ENCODE peak calls at places on chromosomes 5 and 9, in ten cellular contexts. K, Z, N, F, Q, M, S, W, T and I are unnamed samples.

GRCh38 chr5:103894882-103895281 is 332.3 kb upstream of the NUDT12 start:
- DNase-seq in K (no peak), Z (no peak), N (no peak), F (no peak), Q (no peak), M (no peak), S (no peak), W (no peak), T (no peak), I (no peak)

GRCh38 chr9:24245988-24246387 is 299.7 kb downstream of the IZUMO3 start:
- DNase-seq in K (peak), Z (no peak), N (peak), F (no peak), Q (no peak), M (no peak), S (no peak), W (no peak), T (no peak), I (no peak)

GRCh38 chr5:179237770-179238627 is 107.3 kb downstream of the ADAMTS2 start:
- DNase-seq in K (no peak), Z (peak), N (no peak), F (no peak), Q (peak), M (peak), S (peak), W (no peak), T (peak), I (no peak)

GRCh38 chr5:94660506-94660905 is 42.0 kb downstream of the SLF1 start:
- DNase-seq in K (no peak), Z (no peak), N (no peak), F (no peak), Q (no peak), M (no peak), S (no peak), W (no peak), T (no peak), I (no peak)

GRCh38 chr9:37575511-37575914 is 667 bp downstream of the FBXO10 start:
- DNase-seq in K (no peak), Z (no peak), N (no peak), F (peak), Q (peak), M (no peak), S (no peak), W (no peak), T (no peak), I (no peak)

GRCh38 chr5:67209141-67209771 is 12.7 kb upstream of the CD180 start:
- DNase-seq in K (peak), Z (peak), N (peak), F (peak), Q (peak), M (no peak), S (no peak), W (no peak), T (peak), I (peak)

GRCh38 chr5:140327589-140327988 is 18.8 kb downstream of the HBEGF start:
- DNase-seq in K (no peak), Z (no peak), N (peak), F (peak), Q (no peak), M (no peak), S (no peak), W (no peak), T (no peak), I (no peak)

GRCh38 chr9:91182429-91182828 is 179.3 kb downstream of the AUH start:
- DNase-seq in K (peak), Z (peak), N (peak), F (no peak), Q (no peak), M (peak), S (no peak), W (no peak), T (no peak), I (no peak)

GRCh38 chr9:98445576-98445975 is 190.1 kb upstream of the TBC1D2 start:
- DNase-seq in K (no peak), Z (no peak), N (no peak), F (no peak), Q (no peak), M (no peak), S (no peak), W (no peak), T (no peak), I (no peak)

GRCh38 chr5:176995896-176996767 is 10.4 kb downstream of the UIMC1 start:
- DNase-seq in K (peak), Z (no peak), N (no peak), F (peak), Q (no peak), M (no peak), S (no peak), W (no peak), T (no peak), I (no peak)

GRCh38 chr5:180790524-180790923 is 12.1 kb downstream of the MGAT1 start:
- DNase-seq in K (no peak), Z (no peak), N (no peak), F (no peak), Q (no peak), M (no peak), S (no peak), W (no peak), T (no peak), I (no peak)

GRCh38 chr5:151557951-151558350 is 33.2 kb downstream of the FAT2 start:
- DNase-seq in K (no peak), Z (no peak), N (no peak), F (no peak), Q (no peak), M (no peak), S (no peak), W (no peak), T (no peak), I (no peak)

GRCh38 chr5:119274767-119275130 is 81.1 kb upstream of the TNFAIP8 start:
- DNase-seq in K (no peak), Z (no peak), N (peak), F (peak), Q (no peak), M (no peak), S (no peak), W (no peak), T (no peak), I (no peak)
- H3K4me3 ChIP-seq in K (no peak), Z (no peak), N (peak), F (no peak), Q (no peak), M (no peak), S (peak), W (no peak), T (no peak), I (no peak)

DNA sequence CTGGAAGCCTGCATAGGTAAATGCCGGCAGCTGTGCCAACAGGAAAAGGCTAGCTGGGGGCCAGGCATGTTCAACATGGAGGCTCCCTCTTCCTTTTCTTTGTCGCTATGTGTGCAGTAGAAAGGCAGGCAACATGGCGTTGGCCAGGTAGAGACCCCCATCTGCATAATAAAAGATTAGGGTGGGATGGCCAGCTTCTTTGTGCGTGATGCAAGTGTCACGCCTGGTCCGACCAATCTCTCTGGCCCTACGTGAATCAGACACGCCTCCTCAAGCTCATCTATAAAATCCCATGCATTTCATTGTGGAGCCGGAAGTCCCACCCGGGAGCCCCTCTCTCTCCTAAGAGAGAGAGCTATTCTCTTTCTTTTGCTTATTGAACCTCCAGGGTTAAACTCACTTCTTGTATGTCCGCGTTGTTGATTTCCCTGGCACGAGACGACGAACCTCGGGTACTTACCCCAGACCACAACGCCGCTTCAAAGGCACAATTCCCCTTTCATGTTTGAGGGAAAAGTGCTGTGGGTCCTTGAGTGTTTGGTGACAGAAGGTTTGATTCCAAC is 25.0 kb upstream of the C5orf47 start:
- DNase-seq in K (peak), Z (peak), N (no peak), F (no peak), Q (peak), M (no peak), S (no peak), W (no peak), T (no peak), I (no peak)
- TF ChIP-seq POLR2A in K (peak), Z (no peak), N (no peak), F (no peak), Q (peak), M (no peak), S (no peak), W (no peak), T (no peak), I (no peak)

DNA sequence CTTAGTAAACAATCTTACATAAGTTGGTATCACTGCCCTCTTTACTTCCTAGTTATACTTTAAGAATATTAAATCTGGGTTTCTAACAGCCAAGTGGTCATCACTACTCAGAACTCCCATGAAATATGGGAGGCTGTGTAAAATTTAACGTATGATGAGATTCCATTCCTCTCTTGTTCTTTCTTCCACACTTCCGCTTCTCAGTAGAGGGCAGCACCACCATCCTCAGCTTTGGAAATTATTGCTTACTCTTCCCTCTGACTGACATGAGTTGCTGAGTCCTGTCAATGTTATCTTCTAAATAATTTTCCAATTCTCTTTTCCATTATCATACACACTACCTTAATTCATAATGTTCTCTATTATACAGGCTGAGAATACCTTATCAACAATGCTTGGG is 194.0 kb downstream of the RFX3 start:
- DNase-seq in K (peak), Z (no peak), N (peak), F (no peak), Q (no peak), M (no peak), S (no peak), W (no peak), T (no peak), I (no peak)
- TF ChIP-seq CTCF in K (peak), Z (no peak), N (peak), F (no peak), Q (no peak), M (no peak), S (no peak), W (peak), T (no peak), I (peak)

GRCh38 chr9:126415741-126416370 is 89.2 kb downstream of the MVB12B start:
- DNase-seq in K (no peak), Z (no peak), N (no peak), F (no peak), Q (no peak), M (no peak), S (no peak), W (no peak), T (no peak), I (no peak)
- H3K4me3 ChIP-seq in K (no peak), Z (no peak), N (no peak), F (no peak), Q (no peak), M (no peak), S (no peak), W (no peak), T (no peak), I (no peak)

DNA sequence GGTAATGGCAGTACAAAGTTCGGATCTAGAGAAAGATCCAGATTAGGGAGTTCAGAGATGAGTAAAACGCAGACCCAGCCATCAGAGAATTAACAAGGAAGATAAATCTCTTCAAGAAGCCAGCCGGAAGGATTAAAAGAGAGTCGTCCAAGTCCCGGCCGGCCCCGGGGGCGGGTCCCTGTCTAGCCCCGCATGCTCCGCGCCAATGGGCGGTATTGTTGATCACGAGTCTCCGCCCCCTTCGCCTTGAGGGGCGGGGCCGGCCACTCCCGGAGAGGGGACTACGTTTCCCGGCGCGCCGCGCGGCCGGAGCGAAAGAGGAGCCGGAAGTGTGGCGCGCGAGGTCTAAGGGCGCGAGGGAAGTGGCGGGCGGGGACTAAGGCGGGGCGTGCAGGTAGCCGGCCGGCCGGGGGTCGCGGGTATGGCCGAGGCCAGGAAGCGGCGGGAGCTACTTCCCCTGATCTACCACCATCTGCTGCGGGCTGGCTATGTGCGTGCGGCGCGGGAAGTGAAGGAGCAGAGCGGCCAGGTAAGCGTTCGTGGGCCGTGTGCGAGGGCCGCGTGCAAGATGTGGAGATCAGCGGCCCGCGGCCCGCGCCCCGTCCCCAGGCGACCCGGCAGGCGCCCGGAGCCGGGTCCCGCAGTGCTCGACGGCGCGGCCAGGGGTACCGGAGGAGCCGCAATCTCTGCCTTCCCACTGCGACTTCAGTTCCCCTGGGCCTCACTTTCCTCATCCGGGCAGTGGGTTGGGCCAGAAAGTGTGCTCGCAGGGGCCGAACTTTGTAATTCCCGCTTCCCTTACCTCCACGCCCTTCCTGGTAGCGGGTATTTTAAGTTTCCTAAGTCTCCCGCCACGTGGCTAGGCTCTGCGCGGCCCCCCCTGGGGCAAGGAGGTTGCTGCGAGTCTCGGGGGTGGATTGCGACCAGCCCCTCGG is at the start of gene TCOF1:
- DNase-seq in K (peak), Z (peak), N (peak), F (peak), Q (peak), M (peak), S (peak), W (peak), T (peak), I (peak)
- TF ChIP-seq POLR2A in K (peak), Z (no peak), N (peak), F (peak), Q (no peak), M (no peak), S (no peak), W (peak), T (no peak), I (peak)

GRCh38 chr5:56818409-56819026 is 3.2 kb downstream of the MAP3K1 start:
- DNase-seq in K (no peak), Z (no peak), N (peak), F (peak), Q (no peak), M (no peak), S (no peak), W (no peak), T (no peak), I (no peak)
- TF ChIP-seq CTCF in K (peak), Z (no peak), N (no peak), F (peak), Q (no peak), M (no peak), S (no peak), W (peak), T (no peak), I (peak)

DNA sequence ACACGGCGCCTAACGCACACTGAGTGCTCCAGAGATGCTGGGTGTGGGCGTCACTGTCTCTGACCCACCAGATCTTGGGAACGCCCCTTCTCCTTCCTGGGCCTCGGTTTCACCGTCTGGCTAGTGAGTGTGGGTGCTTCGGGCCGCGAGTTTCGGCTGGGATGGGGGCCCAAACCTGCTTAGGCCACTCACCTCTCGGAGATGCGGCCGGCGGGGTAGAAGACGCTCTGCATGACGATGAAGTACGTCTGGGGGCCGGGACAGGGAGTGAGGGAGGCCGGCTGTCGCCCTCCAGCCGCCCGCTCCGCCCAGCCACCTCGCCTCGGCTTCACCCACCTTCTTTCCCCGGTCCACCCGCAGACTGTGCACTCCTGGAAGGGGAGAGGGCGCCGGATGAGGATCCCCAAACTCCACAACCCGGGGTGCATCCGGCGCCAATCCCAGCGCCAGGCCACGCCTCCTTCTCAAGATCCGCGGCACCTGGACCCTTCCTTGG is 3.6 kb downstream of the PIP5KL1 start:
- DNase-seq in K (no peak), Z (no peak), N (no peak), F (no peak), Q (no peak), M (no peak), S (no peak), W (no peak), T (no peak), I (no peak)
- H3K4me3 ChIP-seq in K (no peak), Z (peak), N (no peak), F (no peak), Q (no peak), M (peak), S (peak), W (peak), T (no peak), I (no peak)

DNA sequence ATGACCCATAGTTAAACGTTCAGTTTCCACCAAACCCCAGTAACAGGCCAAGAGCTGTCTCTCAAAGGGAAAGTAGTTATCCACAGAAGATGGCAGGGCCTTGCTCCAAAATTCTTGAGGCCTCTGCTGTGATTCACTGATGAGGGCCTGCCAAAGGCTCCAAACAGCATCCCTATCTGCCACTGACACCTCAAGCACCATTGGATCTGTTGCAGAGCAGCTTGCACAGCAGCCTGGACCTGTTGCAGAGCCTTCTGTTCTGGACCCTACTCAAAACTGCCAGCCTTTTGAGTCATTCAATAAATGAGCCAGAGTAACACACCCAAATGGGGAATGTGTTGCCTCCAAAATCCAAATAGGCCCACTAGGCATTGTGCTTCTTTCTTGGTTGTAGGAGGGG is 741.5 kb upstream of the RGMB start:
- DNase-seq in K (no peak), Z (no peak), N (no peak), F (no peak), Q (no peak), M (no peak), S (no peak), W (no peak), T (no peak), I (no peak)
- TF ChIP-seq POLR2A in K (no peak), Z (no peak), N (no peak), F (no peak), Q (no peak), M (no peak), S (no peak), W (no peak), T (no peak), I (no peak)

GRCh38 chr5:173886157-173886556 is 2.0 kb upstream of the CPEB4 start:
- DNase-seq in K (no peak), Z (no peak), N (no peak), F (no peak), Q (no peak), M (no peak), S (no peak), W (no peak), T (no peak), I (no peak)

GRCh38 chr5:173883347-173883924 is 4.7 kb upstream of the CPEB4 start:
- DNase-seq in K (no peak), Z (no peak), N (no peak), F (no peak), Q (no peak), M (no peak), S (no peak), W (no peak), T (no peak), I (no peak)

GRCh38 chr5:173885054-173885443 is 3.1 kb upstream of the CPEB4 start:
- DNase-seq in K (no peak), Z (no peak), N (no peak), F (no peak), Q (no peak), M (no peak), S (no peak), W (no peak), T (no peak), I (no peak)

GRCh38 chr5:173884402-173885053 is 3.6 kb upstream of the CPEB4 start:
- DNase-seq in K (no peak), Z (peak), N (peak), F (no peak), Q (peak), M (no peak), S (peak), W (no peak), T (no peak), I (no peak)

DNA sequence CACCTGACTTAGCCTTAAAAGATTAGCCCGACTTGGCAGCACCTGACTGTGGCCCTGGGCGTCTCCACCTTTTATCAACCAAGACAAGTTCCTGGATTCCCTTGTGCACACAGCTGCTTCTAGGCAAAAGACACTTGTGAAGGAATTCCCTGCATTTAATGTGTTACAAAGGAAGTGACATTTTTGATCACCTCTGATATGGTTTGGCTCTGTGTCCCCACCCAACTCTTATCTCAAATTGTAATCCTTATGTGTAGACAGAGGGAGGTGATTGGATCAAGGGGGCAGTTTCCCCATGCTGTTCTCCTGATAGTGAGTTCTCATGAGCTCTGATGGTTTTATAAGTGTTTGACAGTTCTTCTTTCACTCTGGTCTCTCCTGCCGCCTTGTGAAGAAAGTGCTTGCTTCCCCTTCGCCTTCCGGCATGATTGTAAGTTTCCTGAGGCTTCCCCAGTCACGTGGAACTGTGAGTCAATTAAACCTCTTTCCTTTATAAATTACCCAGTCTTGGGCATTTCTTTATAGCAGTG is 2.6 kb upstream of the CPEB4 start:
- DNase-seq in K (no peak), Z (peak), N (peak), F (peak), Q (peak), M (no peak), S (peak), W (no peak), T (no peak), I (no peak)
- TF ChIP-seq CTCF in K (no peak), Z (no peak), N (no peak), F (no peak), Q (peak), M (no peak), S (no peak), W (no peak), T (no peak), I (no peak)

GRCh38 chr9:76868897-76869296 is 37.0 kb downstream of the PRUNE2 start:
- DNase-seq in K (no peak), Z (no peak), N (no peak), F (no peak), Q (no peak), M (no peak), S (no peak), W (no peak), T (no peak), I (no peak)
- H3K4me3 ChIP-seq in K (no peak), Z (no peak), N (no peak), F (no peak), Q (no peak), M (peak), S (no peak), W (no peak), T (peak), I (no peak)